ENCODE peak calls at places on chromosome 12, in six cellular contexts. One of them, this sample, is unnamed.

GRCh38 chr12:64181504-64182291 is 40.4 kb downstream of the KICS2 start:
- DNase-seq in mesenchymal stem cell: peak
- DNase-seq in neuronal stem cell: peak
- DNase-seq in H9: peak
- DNase-seq in trophoblast cell: peak
- DNase-seq in H1: no peak
- DNase-seq in this sample: peak

GRCh38 chr12:80178846-80179245 is 79.5 kb downstream of the OTOGL start:
- DNase-seq in H9: no peak
- DNase-seq in neuronal stem cell: no peak
- DNase-seq in trophoblast cell: no peak
- DNase-seq in H1: no peak
- DNase-seq in mesenchymal stem cell: no peak
- DNase-seq in this sample: no peak

GRCh38 chr12:122724641-122725243 is 5.9 kb downstream of the HCAR1 start:
- DNase-seq in trophoblast cell: no peak
- DNase-seq in H1: no peak
- DNase-seq in mesenchymal stem cell: no peak
- DNase-seq in H9: no peak
- DNase-seq in neuronal stem cell: no peak
- DNase-seq in this sample: no peak

GRCh38 chr12:20524113-20524512 is 155.8 kb downstream of the PDE3A start:
- DNase-seq in H9: no peak
- DNase-seq in mesenchymal stem cell: no peak
- DNase-seq in H1: peak
- DNase-seq in trophoblast cell: no peak
- DNase-seq in neuronal stem cell: no peak
- DNase-seq in this sample: no peak

GRCh38 chr12:105278043-105278697 is 42.2 kb upstream of the APPL2 start:
- DNase-seq in H1: no peak
- DNase-seq in mesenchymal stem cell: no peak
- DNase-seq in trophoblast cell: no peak
- DNase-seq in neuronal stem cell: no peak
- DNase-seq in H9: no peak
- DNase-seq in this sample: peak

GRCh38 chr12:107783406-107784376 is 9.2 kb downstream of the ASCL4 start:
- DNase-seq in H9: no peak
- DNase-seq in neuronal stem cell: no peak
- DNase-seq in mesenchymal stem cell: no peak
- DNase-seq in trophoblast cell: no peak
- DNase-seq in H1: no peak
- DNase-seq in this sample: no peak

GRCh38 chr12:632102-632696 is 31.0 kb downstream of the NINJ2 start:
- DNase-seq in neuronal stem cell: peak
- DNase-seq in trophoblast cell: peak
- DNase-seq in mesenchymal stem cell: peak
- DNase-seq in H9: peak
- DNase-seq in H1: no peak
- DNase-seq in this sample: peak

GRCh38 chr12:517538-517937 is 57.8 kb downstream of the B4GALNT3 start:
- DNase-seq in H1: no peak
- DNase-seq in H9: no peak
- DNase-seq in neuronal stem cell: no peak
- DNase-seq in mesenchymal stem cell: no peak
- DNase-seq in trophoblast cell: peak
- DNase-seq in this sample: no peak

GRCh38 chr12:117032593-117033381 is 66.4 kb downstream of the TESC start:
- DNase-seq in mesenchymal stem cell: no peak
- DNase-seq in H9: no peak
- DNase-seq in H1: no peak
- DNase-seq in trophoblast cell: peak
- DNase-seq in neuronal stem cell: no peak
- DNase-seq in this sample: peak

GRCh38 chr12:54032627-54033100 is at the start of gene HOXC5:
- DNase-seq in trophoblast cell: peak
- DNase-seq in neuronal stem cell: peak
- DNase-seq in H1: peak
- DNase-seq in H9: peak
- DNase-seq in mesenchymal stem cell: peak
- DNase-seq in this sample: peak

GRCh38 chr12:4037747-4038312 is 164.6 kb upstream of the PARP11 start:
- DNase-seq in H1: no peak
- DNase-seq in H9: no peak
- DNase-seq in neuronal stem cell: no peak
- DNase-seq in mesenchymal stem cell: peak
- DNase-seq in trophoblast cell: peak
- DNase-seq in this sample: peak

GRCh38 chr12:99984271-99985128 is at the start of gene ANKS1B:
- DNase-seq in H9: peak
- DNase-seq in neuronal stem cell: peak
- DNase-seq in H1: peak
- DNase-seq in trophoblast cell: peak
- DNase-seq in mesenchymal stem cell: peak
- DNase-seq in this sample: peak

DNA sequence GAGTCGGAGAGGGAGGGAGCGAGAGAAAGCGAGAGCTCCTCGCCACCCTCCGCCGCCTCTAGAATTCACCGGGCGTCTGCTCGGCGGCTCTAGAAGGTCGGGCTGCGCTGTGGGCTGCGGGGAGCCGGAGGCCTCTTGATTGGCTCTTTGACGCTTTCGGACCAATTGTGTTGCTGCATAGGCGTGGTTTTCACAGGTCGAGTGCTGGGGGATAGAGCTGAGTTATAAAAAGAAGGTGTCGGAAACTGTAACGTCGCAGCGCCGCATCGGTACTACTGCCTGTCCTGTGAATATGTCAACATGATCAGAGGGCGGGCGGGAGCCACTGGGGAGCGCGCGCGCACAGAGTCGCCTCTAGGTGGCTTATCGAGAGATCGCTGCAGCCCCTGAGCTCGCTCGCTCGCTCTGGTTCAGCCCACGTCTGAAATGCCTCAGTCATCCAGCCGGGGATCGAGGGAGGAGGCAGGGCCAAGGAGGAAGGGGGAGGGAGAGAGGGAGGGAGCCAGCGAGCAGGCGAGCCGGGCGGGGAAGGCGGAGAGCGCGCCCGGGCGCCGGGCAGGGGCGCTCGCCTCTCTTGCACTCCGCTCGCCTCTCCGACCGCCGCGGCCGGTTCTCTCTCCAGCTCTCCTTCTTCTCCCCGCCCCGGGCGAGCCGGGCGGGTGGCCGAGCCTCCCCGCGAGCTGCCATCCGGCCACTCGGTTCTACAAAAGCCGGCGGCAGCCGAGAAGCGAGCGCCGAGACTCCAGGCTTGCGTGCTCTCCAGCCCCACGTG is at the start of gene TBX3:
- DNase-seq in H1: peak
- DNase-seq in H9: peak
- DNase-seq in mesenchymal stem cell: peak
- DNase-seq in neuronal stem cell: peak
- DNase-seq in trophoblast cell: peak
- DNase-seq in this sample: peak
- H2BK5ac ChIP-seq in H1: no peak
- H2BK5ac ChIP-seq in H9: no peak
- H2BK5ac ChIP-seq in mesenchymal stem cell: no peak
- H2BK5ac ChIP-seq in neuronal stem cell: no peak
- H2BK5ac ChIP-seq in trophoblast cell: peak
- H2BK5ac ChIP-seq in this sample: peak

DNA sequence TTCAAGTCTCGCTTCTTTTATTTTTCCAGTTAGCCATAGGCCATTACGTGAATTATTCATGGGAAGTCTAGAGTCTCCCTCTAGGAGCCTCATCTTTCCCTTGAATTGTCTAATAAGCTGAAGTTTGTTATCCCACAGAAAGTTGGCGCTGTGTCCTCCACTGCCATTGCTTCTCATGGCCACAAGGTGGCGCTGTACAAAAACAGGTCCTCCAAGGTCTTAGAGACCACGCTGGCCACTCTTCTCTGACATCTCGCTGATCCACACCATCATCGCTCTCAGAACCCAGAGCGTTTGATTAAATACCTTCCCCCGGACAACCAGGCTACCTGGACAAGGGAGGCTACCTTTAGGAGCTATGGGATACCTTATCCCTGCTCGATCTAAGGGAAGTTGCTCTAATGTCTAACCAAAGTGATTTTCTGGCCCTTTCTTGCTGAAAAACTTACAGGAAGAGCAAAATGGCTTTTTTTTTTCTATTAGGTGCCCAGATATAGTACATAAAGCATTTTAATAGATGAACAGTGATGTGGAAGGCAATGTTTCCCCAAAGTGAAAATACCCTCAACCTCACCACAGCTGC is 110.0 kb downstream of the CCDC60 start:
- DNase-seq in mesenchymal stem cell: no peak
- DNase-seq in trophoblast cell: peak
- DNase-seq in H9: peak
- DNase-seq in H1: peak
- DNase-seq in neuronal stem cell: peak
- DNase-seq in this sample: no peak
- H3K14ac ChIP-seq in mesenchymal stem cell: no peak
- H3K14ac ChIP-seq in trophoblast cell: no peak
- H3K14ac ChIP-seq in H9: no peak
- H3K14ac ChIP-seq in H1: no peak
- H3K14ac ChIP-seq in neuronal stem cell: no peak
- H3K14ac ChIP-seq in this sample: no peak

DNA sequence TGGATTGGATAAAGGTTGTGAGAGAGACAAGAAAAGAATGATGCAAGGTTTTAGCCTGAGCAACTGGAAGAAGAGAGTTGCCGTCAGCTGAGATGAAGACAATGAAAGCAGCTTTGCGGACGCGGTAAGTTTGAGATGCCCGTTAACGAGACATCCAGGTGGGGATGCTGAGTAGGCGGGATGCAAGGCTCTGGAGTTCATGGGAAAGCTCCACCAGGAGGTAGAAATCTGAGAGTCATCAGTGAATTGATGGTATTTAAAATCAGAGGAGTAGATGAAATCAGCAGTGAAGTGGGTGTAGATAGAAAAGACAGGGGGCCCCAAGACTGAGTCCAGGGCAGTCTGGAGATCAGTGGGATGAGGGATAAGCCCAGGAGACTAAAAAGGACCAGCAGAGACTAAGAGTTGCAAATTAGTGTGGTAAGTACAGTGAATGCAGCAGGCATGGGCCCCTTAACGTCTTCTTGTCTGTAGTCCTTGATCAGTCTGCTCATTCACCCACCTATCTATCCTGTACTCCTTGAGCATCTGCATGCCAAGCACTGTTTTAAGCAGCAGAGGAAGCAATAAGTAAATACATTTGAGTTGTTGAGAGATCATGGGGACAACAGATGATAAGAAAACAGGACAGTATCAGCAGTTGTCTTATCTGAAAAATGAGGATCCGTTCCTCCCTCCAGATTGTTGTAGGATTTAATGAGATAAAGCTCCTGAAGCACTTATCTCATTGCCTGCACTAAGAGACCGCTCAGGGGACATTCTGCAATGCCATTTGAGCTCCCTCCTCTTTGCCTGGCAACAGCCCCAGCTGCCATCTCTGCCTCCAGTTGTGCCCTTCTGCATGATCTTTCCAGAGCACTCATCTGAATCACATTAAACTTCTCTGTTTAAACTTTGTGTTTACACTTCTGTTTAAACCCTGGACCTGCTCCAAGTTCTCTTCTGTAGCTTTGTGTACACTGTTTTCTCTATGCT is 91.5 kb downstream of the APAF1 start:
- DNase-seq in trophoblast cell: no peak
- DNase-seq in mesenchymal stem cell: peak
- DNase-seq in H1: no peak
- DNase-seq in neuronal stem cell: no peak
- DNase-seq in H9: peak
- DNase-seq in this sample: peak
- H2BK5ac ChIP-seq in trophoblast cell: no peak
- H2BK5ac ChIP-seq in mesenchymal stem cell: no peak
- H2BK5ac ChIP-seq in H1: no peak
- H2BK5ac ChIP-seq in neuronal stem cell: no peak
- H2BK5ac ChIP-seq in H9: no peak
- H2BK5ac ChIP-seq in this sample: no peak

GRCh38 chr12:95963104-95963503 is 20.0 kb downstream of the AMDHD1 start:
- DNase-seq in H9: no peak
- DNase-seq in H1: no peak
- DNase-seq in mesenchymal stem cell: peak
- DNase-seq in neuronal stem cell: no peak
- DNase-seq in trophoblast cell: no peak
- DNase-seq in this sample: no peak
- H3K14ac ChIP-seq in H9: no peak
- H3K14ac ChIP-seq in H1: no peak
- H3K14ac ChIP-seq in mesenchymal stem cell: no peak
- H3K14ac ChIP-seq in neuronal stem cell: no peak
- H3K14ac ChIP-seq in trophoblast cell: no peak
- H3K14ac ChIP-seq in this sample: no peak

GRCh38 chr12:48681416-48681737 is 661 bp downstream of the KANSL2 start:
- DNase-seq in trophoblast cell: no peak
- DNase-seq in neuronal stem cell: no peak
- DNase-seq in H1: no peak
- DNase-seq in mesenchymal stem cell: no peak
- DNase-seq in H9: no peak
- DNase-seq in this sample: peak
- H2BK5ac ChIP-seq in trophoblast cell: peak
- H2BK5ac ChIP-seq in neuronal stem cell: no peak
- H2BK5ac ChIP-seq in H1: peak
- H2BK5ac ChIP-seq in mesenchymal stem cell: peak
- H2BK5ac ChIP-seq in H9: peak
- H2BK5ac ChIP-seq in this sample: peak

DNA sequence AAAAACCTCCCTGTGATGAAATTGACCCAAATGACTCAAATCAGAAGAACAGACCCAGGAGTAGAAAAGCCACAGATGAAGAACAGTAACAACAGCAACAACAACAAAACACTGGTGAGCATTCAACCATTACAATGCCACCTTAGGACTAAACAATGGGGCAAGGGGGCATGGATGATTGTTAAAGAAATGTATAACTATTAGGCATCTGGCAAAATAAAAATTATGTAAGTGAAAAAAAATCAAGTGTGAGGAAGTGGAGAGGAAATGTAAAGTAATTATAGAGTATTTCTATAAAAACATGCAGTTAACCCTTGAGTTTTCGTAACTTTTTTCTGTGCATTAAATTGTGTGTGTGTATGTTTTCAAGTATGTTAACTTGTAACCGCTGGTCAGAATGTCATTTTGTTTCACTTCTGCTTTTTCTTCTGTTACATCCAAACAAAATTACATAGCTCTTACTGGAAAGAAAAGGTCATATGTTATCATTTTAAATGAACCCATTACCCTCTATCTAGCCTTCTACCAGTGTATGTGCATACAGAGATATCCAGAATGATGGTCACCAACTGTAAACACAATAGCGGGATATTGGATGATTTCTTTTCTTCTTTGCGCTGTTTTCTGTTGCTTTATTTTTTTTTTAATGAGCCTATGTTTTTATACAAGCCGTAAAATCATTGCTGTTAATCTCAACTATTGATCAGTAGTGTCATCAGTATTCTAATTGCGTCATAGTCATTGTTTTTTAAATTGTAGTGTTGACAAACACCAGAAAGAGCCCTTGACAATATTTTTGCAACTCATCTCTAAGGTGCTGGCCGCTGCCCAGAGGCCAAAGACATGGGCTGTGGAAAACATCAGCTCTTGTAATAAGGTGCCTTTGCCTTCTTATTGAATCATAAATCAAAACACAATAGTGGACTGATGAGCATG is 170.6 kb downstream of the CRADD start:
- DNase-seq in neuronal stem cell: no peak
- DNase-seq in H9: no peak
- DNase-seq in trophoblast cell: no peak
- DNase-seq in mesenchymal stem cell: peak
- DNase-seq in H1: no peak
- DNase-seq in this sample: no peak
- H3K14ac ChIP-seq in neuronal stem cell: no peak
- H3K14ac ChIP-seq in H9: no peak
- H3K14ac ChIP-seq in trophoblast cell: no peak
- H3K14ac ChIP-seq in mesenchymal stem cell: no peak
- H3K14ac ChIP-seq in H1: no peak
- H3K14ac ChIP-seq in this sample: no peak

GRCh38 chr12:109097140-109097434 is 310 bp upstream of the UNG start:
- DNase-seq in neuronal stem cell: no peak
- DNase-seq in mesenchymal stem cell: no peak
- DNase-seq in H1: no peak
- DNase-seq in trophoblast cell: no peak
- DNase-seq in H9: no peak
- DNase-seq in this sample: no peak
- H2BK5ac ChIP-seq in neuronal stem cell: no peak
- H2BK5ac ChIP-seq in mesenchymal stem cell: no peak
- H2BK5ac ChIP-seq in H1: peak
- H2BK5ac ChIP-seq in trophoblast cell: no peak
- H2BK5ac ChIP-seq in H9: no peak
- H2BK5ac ChIP-seq in this sample: no peak

This sample was measured in IMR-90.